ENCODE peak calls at places on chromosomes 4 and X, in five cellular contexts. L is IMR-90, S is mesenchymal stem cell, Q is H1, G is neuronal stem cell. H is an unnamed sample.

GRCh38 chrX:110286126-110286525 is 31.8 kb downstream of the AMMECR1 start:
- DNase-seq in L (peak), S (peak), Q (no peak), G (no peak), H (peak)

GRCh38 chrX:133849676-133850075 is 135.7 kb downstream of the GPC3 start:
- DNase-seq in L (no peak), S (peak), Q (no peak), G (no peak), H (no peak)

GRCh38 chr4:74675673-74676279 is 118.5 kb downstream of the BTC start:
- DNase-seq in L (peak), S (peak), Q (no peak), G (no peak), H (peak)

GRCh38 chrX:154738013-154738738 is 12.7 kb downstream of the GAB3 start:
- DNase-seq in L (peak), S (peak), Q (no peak), G (no peak), H (peak)

GRCh38 chrX:25344191-25344936 is 328.6 kb upstream of the ARX start:
- DNase-seq in L (no peak), S (no peak), Q (no peak), G (no peak), H (no peak)

GRCh38 chrX:46750829-46751228 is 8.1 kb downstream of the SLC9A7 start:
- DNase-seq in L (no peak), S (no peak), Q (no peak), G (no peak), H (no peak)

GRCh38 chr4:15963001-15963451 is at the start of gene FGFBP2:
- DNase-seq in L (peak), S (peak), Q (no peak), G (no peak), H (peak)

GRCh38 chr4:48585401-48585800 is 95.3 kb downstream of the ZAR1 start:
- DNase-seq in L (no peak), S (no peak), Q (no peak), G (no peak), H (no peak)

GRCh38 chr4:108370826-108371225 is 202.1 kb upstream of the LEF1 start:
- DNase-seq in L (no peak), S (no peak), Q (no peak), G (no peak), H (no peak)

GRCh38 chr4:24583451-24584174 is 741 bp downstream of the DHX15 start:
- DNase-seq in L (peak), S (peak), Q (peak), G (peak), H (peak)

GRCh38 chr4:124590480-124590879 is 122.1 kb downstream of the ANKRD50 start:
- DNase-seq in L (no peak), S (no peak), Q (no peak), G (no peak), H (no peak)

GRCh38 chr4:43423276-43423675 is 530.8 kb downstream of the GRXCR1 start:
- DNase-seq in L (no peak), S (no peak), Q (no peak), G (no peak), H (no peak)

GRCh38 chr4:177401658-177402273 is 40.5 kb downstream of the AGA start:
- DNase-seq in L (no peak), S (no peak), Q (no peak), G (no peak), H (no peak)

GRCh38 chrX:72236841-72237240 is 2.0 kb downstream of the ERCC6L start:
- DNase-seq in L (peak), S (no peak), Q (no peak), G (no peak), H (no peak)

GRCh38 chrX:112043997-112044396 is 38.6 kb downstream of the TRPC5 start:
- DNase-seq in L (peak), S (peak), Q (no peak), G (peak), H (no peak)

GRCh38 chr4:186727149-186727976 is 3.7 kb upstream of the FAT1 start:
- DNase-seq in L (peak), S (peak), Q (no peak), G (no peak), H (peak)

GRCh38 chrX:120549483-120550452 is 11.0 kb downstream of the CUL4B start:
- DNase-seq in L (peak), S (peak), Q (no peak), G (no peak), H (peak)

GRCh38 chr4:73891739-73892405 is 22.7 kb downstream of the CXCL1 start:
- DNase-seq in L (peak), S (peak), Q (no peak), G (no peak), H (no peak)

GRCh38 chrX:318068-318738 is 393 bp downstream of the GTPBP6 start:
- DNase-seq in L (peak), S (peak), Q (peak), G (peak), H (peak)

GRCh38 chr4:4663028-4663427 is 121.2 kb upstream of the STX18 start:
- DNase-seq in L (peak), S (no peak), Q (no peak), G (no peak), H (no peak)

GRCh38 chrX:132382068-132382467 is 106.8 kb downstream of the MBNL3 start:
- DNase-seq in L (no peak), S (no peak), Q (no peak), G (no peak), H (peak)

GRCh38 chrX:39196192-39197102 is 395.2 kb downstream of the MID1IP1 start:
- DNase-seq in L (peak), S (peak), Q (no peak), G (no peak), H (peak)

GRCh38 chr4:120671538-120671937 is 251.0 kb downstream of the PRDM5 start:
- DNase-seq in L (no peak), S (no peak), Q (no peak), G (no peak), H (no peak)

GRCh38 chr4:87243426-87244053 is 23.1 kb upstream of the KLHL8 start:
- DNase-seq in L (no peak), S (peak), Q (no peak), G (no peak), H (no peak)

GRCh38 chrX:154366666-154367055 is 7.8 kb downstream of the FLNA start:
- DNase-seq in L (no peak), S (no peak), Q (no peak), G (no peak), H (no peak)

GRCh38 chrX:18898517-18898916 is 85.4 kb downstream of the PHKA2 start:
- DNase-seq in L (no peak), S (no peak), Q (no peak), G (no peak), H (no peak)

GRCh38 chrX:18896680-18897544 is 87.0 kb downstream of the PHKA2 start:
- DNase-seq in L (no peak), S (no peak), Q (no peak), G (no peak), H (no peak)

GRCh38 chrX:18899796-18900380 is 84.0 kb downstream of the PHKA2 start:
- DNase-seq in L (no peak), S (peak), Q (no peak), G (no peak), H (peak)

GRCh38 chrX:18897611-18898010 is 86.3 kb downstream of the PHKA2 start:
- DNase-seq in L (no peak), S (no peak), Q (no peak), G (no peak), H (no peak)

GRCh38 chrX:18898091-18898490 is 85.8 kb downstream of the PHKA2 start:
- DNase-seq in L (no peak), S (no peak), Q (no peak), G (no peak), H (no peak)
- H3K18ac ChIP-seq in L (no peak), S (no peak), Q (no peak), G (no peak), H (no peak)

DNA sequence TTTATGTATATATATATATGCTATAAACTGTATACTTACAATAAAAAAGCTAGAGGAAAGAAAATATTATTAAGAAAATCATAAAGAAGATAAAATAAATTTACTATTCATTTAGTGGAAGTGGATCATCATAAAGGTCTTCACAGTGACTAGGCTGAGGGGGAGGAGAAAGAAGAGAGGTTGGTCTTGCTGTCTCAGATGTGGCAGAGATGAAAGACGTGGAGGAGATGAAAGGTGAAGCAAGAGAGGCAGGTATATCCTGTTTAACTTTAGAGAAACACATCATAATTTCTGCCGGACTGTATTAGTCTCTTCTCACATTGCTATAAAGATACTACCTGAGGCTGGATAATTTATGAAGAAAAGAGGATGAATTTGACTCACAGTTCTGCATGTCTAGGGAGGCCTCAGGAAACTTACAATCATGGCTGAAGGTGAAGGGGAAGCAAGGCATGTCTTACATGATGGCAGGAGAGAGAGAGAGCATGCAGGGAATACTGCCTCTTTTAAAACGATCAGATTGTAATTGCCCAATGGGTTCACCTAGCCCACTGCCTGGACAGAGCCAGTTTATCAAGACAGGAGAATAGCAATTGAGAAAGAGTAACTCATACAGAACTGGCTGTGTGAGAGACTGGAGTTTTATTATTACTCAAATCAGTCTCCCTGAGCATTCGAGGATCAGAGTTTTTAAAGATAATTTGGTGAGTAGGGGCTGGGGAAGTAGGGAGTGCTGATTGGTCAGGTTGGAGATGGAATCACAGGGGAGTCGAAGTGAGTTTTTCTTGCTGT is 22.1 kb upstream of the RRAGB start:
- DNase-seq in L (no peak), S (no peak), Q (no peak), G (no peak), H (no peak)
- H3K4me3 ChIP-seq in L (no peak), S (no peak), Q (no peak), G (no peak), H (no peak)

GRCh38 chr4:2468464-2469191 is at the start of gene RNF4:
- DNase-seq in L (peak), S (peak), Q (peak), G (peak), H (peak)
- H3K14ac ChIP-seq in L (peak), S (peak), Q (no peak), G (peak), H (peak)

GRCh38 chr4:38753021-38753806 is 29.6 kb downstream of the TLR10 start:
- DNase-seq in L (peak), S (peak), Q (peak), G (peak), H (peak)
- H3K18ac ChIP-seq in L (peak), S (peak), Q (peak), G (peak), H (peak)

GRCh38 chr4:68375667-68376559 is 26.0 kb upstream of the YTHDC1 start:
- DNase-seq in L (peak), S (peak), Q (no peak), G (peak), H (peak)
- H3K4me3 ChIP-seq in L (no peak), S (peak), Q (peak), G (no peak), H (peak)

GRCh38 chr4:150357829-150358228 is 224.1 kb upstream of the MAB21L2 start:
- DNase-seq in L (no peak), S (no peak), Q (no peak), G (no peak), H (peak)
- H3K14ac ChIP-seq in L (no peak), S (no peak), Q (no peak), G (no peak), H (no peak)

GRCh38 chr4:179415016-179415841 is 1973.0 kb upstream of the AGA start:
- DNase-seq in L (peak), S (peak), Q (no peak), G (no peak), H (no peak)
- H3K18ac ChIP-seq in L (no peak), S (peak), Q (no peak), G (no peak), H (no peak)

GRCh38 chr4:7045961-7046921 is 3.1 kb downstream of the TADA2B start:
- DNase-seq in L (no peak), S (no peak), Q (no peak), G (no peak), H (no peak)
- H3K4me3 ChIP-seq in L (no peak), S (no peak), Q (no peak), G (no peak), H (no peak)